ENCODE peak calls at places on chromosomes 7 and 10, in eight cellular contexts. B is PC-3, T is SK-N-SH, Q is IMR-90, C is neuronal stem cell, D is neural progenitor cell, V is mammary epithelial cell, U is fibroblast of lung. P is an unnamed sample.

GRCh38 chr7:116809636-116810266 is 52.6 kb upstream of the CAPZA2 start:
- DNase-seq in U (peak), C (peak), V (peak), B (peak), D (peak), Q (peak), T (peak), P (peak)

GRCh38 chr7:127620406-127621233 is 2.7 kb upstream of the PAX4 start:
- DNase-seq in V (peak), Q (no peak), U (no peak), T (no peak), C (no peak), B (no peak), D (peak), P (no peak)

GRCh38 chr7:73799282-73800141 is 29.4 kb upstream of the CLDN3 start:
- DNase-seq in B (peak), V (no peak), T (no peak), Q (no peak), D (no peak), C (no peak), U (no peak), P (no peak)

GRCh38 chr10:125094111-125094705 is 66.2 kb downstream of the CTBP2 start:
- DNase-seq in B (no peak), U (no peak), V (no peak), Q (no peak), D (peak), C (no peak), T (no peak), P (no peak)

GRCh38 chr7:155591055-155591750 is 44.8 kb upstream of the CNPY1 start:
- DNase-seq in U (no peak), D (no peak), Q (no peak), T (no peak), B (peak), V (peak), C (no peak), P (no peak)

GRCh38 chr10:70074147-70074546 is 21.5 kb downstream of the MACROH2A2 start:
- DNase-seq in V (no peak), Q (peak), T (no peak), D (no peak), B (no peak), C (no peak), U (peak), P (no peak)

GRCh38 chr10:63977329-63977923 is 456.2 kb downstream of the REEP3 start:
- DNase-seq in B (peak), T (peak), C (peak), U (no peak), Q (peak), D (peak), V (peak), P (peak)

GRCh38 chr10:86372119-86372784 is 5.7 kb upstream of the GRID1 start:
- DNase-seq in U (no peak), D (no peak), B (no peak), C (no peak), Q (no peak), T (no peak), V (no peak), P (no peak)

GRCh38 chr7:101659706-101660105 is 30.6 kb upstream of the MYL10 start:
- DNase-seq in U (peak), V (peak), T (no peak), Q (peak), B (no peak), D (no peak), C (no peak), P (no peak)

DNA sequence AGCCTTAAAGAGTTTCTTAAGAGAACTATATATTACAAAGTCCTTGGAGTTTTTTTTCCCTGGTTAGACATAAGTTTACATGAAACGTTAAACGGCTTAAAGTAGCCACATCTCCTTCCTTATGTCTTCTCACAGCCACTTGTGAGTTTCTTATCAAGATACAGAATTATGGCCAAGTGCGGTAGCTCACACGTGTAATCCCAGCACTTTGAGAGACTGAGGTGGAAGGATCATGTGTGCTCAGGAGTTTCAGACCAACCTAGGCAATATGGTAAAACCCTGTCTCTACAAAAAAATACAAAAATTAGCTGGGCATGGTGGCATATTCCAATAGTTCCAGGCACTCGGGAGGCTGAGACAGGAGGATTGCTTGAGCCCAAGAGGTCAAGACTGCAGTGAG is 54.3 kb downstream of the IKZF1 start:
- DNase-seq in C (no peak), U (no peak), V (no peak), B (no peak), Q (no peak), D (no peak), T (no peak), P (no peak)
- H3K27ac ChIP-seq in C (no peak), U (no peak), V (no peak), B (no peak), Q (no peak), D (no peak), T (no peak), P (no peak)

GRCh38 chr10:116621476-116621875 is 723 bp downstream of the PNLIPRP2 start:
- DNase-seq in T (no peak), V (no peak), U (no peak), D (no peak), C (no peak), Q (no peak), B (no peak), P (no peak)
- H2AFZ ChIP-seq in T (no peak), V (no peak), U (no peak), D (no peak), C (no peak), Q (no peak), B (no peak), P (no peak)

DNA sequence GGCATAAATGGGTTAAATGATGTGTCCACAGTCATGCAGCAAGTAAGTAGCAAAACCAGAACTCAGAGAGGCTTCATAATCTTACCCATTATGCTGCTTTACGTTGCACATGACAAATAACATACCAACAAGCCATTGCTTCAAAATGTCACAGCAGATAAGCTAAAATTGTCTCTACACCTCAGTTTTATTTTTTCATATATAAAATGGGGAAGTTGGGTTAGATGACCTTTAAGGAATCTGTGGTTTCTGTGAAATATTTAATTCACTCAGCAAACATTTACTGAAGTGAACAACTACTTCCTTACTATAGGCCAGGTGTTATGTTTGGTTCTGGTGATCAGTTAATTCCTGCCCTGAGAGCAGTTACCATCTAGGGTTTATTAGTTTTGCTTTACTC is 2.3 kb upstream of the ASCC1 start:
- DNase-seq in C (no peak), D (no peak), Q (no peak), V (no peak), U (no peak), B (no peak), T (no peak), P (peak)
- H3K27ac ChIP-seq in C (no peak), D (peak), Q (no peak), V (no peak), U (no peak), B (no peak), T (no peak), P (peak)

GRCh38 chr10:6269953-6270867 is 67.5 kb downstream of the PFKFB3 start:
- DNase-seq in U (peak), T (no peak), V (peak), D (no peak), C (no peak), B (no peak), Q (peak), P (no peak)
- H2AFZ ChIP-seq in U (no peak), T (no peak), V (no peak), D (no peak), C (no peak), B (no peak), Q (no peak), P (no peak)

DNA sequence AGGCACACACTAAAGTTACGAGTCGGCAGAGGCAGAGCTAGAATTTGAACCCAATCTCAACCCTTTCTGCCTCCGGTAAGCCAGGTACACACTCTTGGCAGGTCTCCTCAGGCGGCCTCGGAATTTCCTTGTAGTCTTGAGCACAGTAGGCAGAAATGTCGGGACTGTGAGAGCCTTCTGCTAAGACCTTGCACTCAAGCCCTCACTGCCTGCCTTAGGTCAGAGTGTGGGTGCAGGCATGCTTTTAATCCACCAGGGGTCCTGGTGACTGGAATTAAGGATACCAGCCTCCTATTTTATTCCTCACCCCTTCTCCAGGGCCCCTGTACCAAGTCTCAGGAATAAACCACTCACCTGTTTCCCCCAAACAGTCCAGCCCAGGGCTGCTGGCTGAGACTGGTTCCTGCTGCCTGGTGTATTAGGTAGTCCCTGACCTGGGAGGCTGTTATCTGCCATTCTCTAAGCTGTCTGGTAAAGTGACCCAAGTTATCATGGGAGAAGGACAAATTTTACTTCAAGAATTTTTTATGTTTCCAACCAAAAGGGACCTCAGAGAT is 855 bp downstream of the ATP6V1F start:
- DNase-seq in U (peak), C (peak), Q (peak), V (peak), D (peak), T (peak), B (peak), P (peak)
- H3K27ac ChIP-seq in U (peak), C (no peak), Q (peak), V (peak), D (no peak), T (peak), B (no peak), P (peak)

GRCh38 chr10:128180843-128181242 is 54.6 kb upstream of the MKI67 start:
- DNase-seq in Q (no peak), C (no peak), B (no peak), U (no peak), T (no peak), D (no peak), V (no peak), P (no peak)
- H2AFZ ChIP-seq in Q (no peak), C (no peak), B (no peak), U (no peak), T (no peak), D (no peak), V (no peak), P (no peak)

DNA sequence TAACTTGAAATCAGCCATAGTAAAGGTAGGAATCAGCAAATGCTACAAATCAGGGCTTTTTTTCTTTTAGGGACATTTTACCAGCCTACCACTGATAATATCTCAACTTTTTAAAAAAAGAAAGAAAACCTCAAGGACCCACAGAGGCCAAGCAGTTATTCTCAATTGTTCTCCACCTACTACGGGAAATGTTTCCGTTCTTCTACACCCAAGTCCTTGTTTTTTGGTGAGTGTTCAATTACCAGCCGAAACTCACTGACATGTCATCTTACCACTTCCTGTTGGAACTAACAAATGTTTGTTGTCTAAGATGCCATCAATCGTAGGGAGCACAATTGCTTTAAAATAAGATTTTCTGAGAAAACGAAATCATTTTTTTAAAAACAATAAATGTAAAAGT is 50.2 kb upstream of the CDK1 start:
- DNase-seq in C (no peak), V (peak), U (no peak), B (peak), Q (no peak), T (no peak), D (no peak), P (no peak)
- H3K27ac ChIP-seq in C (no peak), V (no peak), U (no peak), B (peak), Q (no peak), T (no peak), D (no peak), P (no peak)

GRCh38 chr7:47651355-47652317 is 69.7 kb upstream of the TNS3 start:
- DNase-seq in Q (peak), U (peak), D (no peak), V (peak), C (no peak), B (peak), T (no peak), P (no peak)

GRCh38 chr7:47654672-47655340 is 72.9 kb upstream of the TNS3 start:
- DNase-seq in U (peak), Q (peak), B (no peak), T (no peak), V (no peak), D (peak), C (no peak), P (no peak)

GRCh38 chr7:47657126-47657525 is 75.2 kb upstream of the TNS3 start:
- DNase-seq in T (no peak), D (no peak), V (no peak), U (no peak), B (no peak), Q (no peak), C (no peak), P (no peak)

GRCh38 chr7:47652591-47652990 is 70.7 kb upstream of the TNS3 start:
- DNase-seq in U (no peak), B (no peak), T (no peak), V (peak), D (no peak), C (no peak), Q (peak), P (no peak)

DNA sequence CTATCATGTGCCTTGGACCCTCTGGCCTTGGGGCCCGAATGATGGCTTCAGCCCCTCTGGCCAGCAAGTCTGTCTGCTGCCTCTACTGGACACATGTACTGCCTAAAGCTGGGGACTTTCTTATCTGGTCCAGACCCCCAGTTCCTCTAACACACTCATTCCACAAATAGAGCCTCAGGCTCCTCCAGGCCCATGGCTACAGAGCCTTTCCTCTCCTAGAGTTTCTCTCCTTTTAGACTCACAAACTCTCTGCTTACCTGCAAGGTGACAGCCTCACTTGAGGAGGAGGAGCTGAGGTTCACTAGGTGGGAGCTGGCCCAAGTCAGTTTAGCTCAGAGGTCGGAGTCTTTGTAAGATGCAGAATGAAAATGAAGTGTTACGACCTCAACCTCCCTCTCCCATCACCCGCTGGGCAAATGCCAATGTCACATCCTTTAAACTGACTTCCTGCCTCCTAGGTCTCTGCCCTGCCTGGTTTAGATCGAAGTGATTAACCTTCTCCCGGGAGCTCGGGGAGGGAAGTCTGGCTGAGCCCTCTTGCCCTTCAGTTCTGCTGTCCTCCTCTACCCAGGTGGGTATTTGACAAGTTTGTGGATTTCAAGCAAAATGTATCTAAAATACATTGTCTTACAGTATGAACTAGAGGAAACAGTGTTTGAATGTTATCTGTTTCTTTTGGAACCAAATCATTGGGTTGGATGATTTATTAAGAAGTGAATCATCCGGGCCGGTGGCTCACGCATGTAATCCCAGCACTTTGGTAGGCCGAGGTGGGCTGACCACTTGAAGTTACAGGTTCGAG is 71.8 kb upstream of the TNS3 start:
- DNase-seq in V (no peak), Q (peak), B (peak), D (no peak), U (peak), T (peak), C (no peak), P (no peak)
- H2AFZ ChIP-seq in V (no peak), Q (peak), B (peak), D (no peak), U (no peak), T (peak), C (no peak), P (no peak)

P was measured in Karpas-422.